ENCODE peak calls at places on chromosomes 11 and 22, in nine cellular contexts. One of them, this sample, is unnamed.

GRCh38 chr11:112128483-112129121 is 35.3 kb downstream of the IL18 start:
- DNase-seq in H7: no peak
- DNase-seq in T-helper 17 cell: no peak
- DNase-seq in RPMI8226: peak
- DNase-seq in iPS-NIHi11: no peak
- DNase-seq in A549: peak
- DNase-seq in lower lobe of right lung: no peak
- DNase-seq in ovary: no peak
- DNase-seq in T-helper 9 cell: no peak
- DNase-seq in this sample: no peak

GRCh38 chr11:44628730-44629361 is 63.4 kb downstream of the CD82 start:
- DNase-seq in H7: no peak
- DNase-seq in T-helper 17 cell: no peak
- DNase-seq in RPMI8226: no peak
- DNase-seq in iPS-NIHi11: peak
- DNase-seq in A549: no peak
- DNase-seq in lower lobe of right lung: no peak
- DNase-seq in ovary: no peak
- DNase-seq in T-helper 9 cell: no peak
- DNase-seq in this sample: no peak

GRCh38 chr11:11813288-11813962 is 28.3 kb upstream of the USP47 start:
- DNase-seq in H7: no peak
- DNase-seq in T-helper 17 cell: no peak
- DNase-seq in RPMI8226: no peak
- DNase-seq in iPS-NIHi11: no peak
- DNase-seq in A549: peak
- DNase-seq in lower lobe of right lung: no peak
- DNase-seq in ovary: no peak
- DNase-seq in T-helper 9 cell: no peak
- DNase-seq in this sample: no peak

GRCh38 chr22:17057959-17058814 is 26.6 kb upstream of the IL17RA start:
- DNase-seq in H7: peak
- DNase-seq in T-helper 17 cell: no peak
- DNase-seq in RPMI8226: peak
- DNase-seq in iPS-NIHi11: peak
- DNase-seq in A549: peak
- DNase-seq in lower lobe of right lung: peak
- DNase-seq in ovary: peak
- DNase-seq in T-helper 9 cell: peak
- DNase-seq in this sample: no peak

GRCh38 chr22:43862074-43862881 is at the start of gene SULT4A1:
- DNase-seq in H7: peak
- DNase-seq in T-helper 17 cell: no peak
- DNase-seq in RPMI8226: no peak
- DNase-seq in iPS-NIHi11: peak
- DNase-seq in A549: no peak
- DNase-seq in lower lobe of right lung: no peak
- DNase-seq in ovary: peak
- DNase-seq in T-helper 9 cell: no peak
- DNase-seq in this sample: peak

GRCh38 chr22:17734197-17734596 is 40.1 kb downstream of the BID start:
- DNase-seq in H7: no peak
- DNase-seq in T-helper 17 cell: no peak
- DNase-seq in RPMI8226: no peak
- DNase-seq in iPS-NIHi11: no peak
- DNase-seq in A549: no peak
- DNase-seq in lower lobe of right lung: no peak
- DNase-seq in ovary: no peak
- DNase-seq in T-helper 9 cell: no peak
- DNase-seq in this sample: no peak

GRCh38 chr11:63536669-63537292 is at the start of gene PLAAT4:
- DNase-seq in H7: peak
- DNase-seq in T-helper 17 cell: no peak
- DNase-seq in RPMI8226: peak
- DNase-seq in iPS-NIHi11: no peak
- DNase-seq in A549: no peak
- DNase-seq in lower lobe of right lung: no peak
- DNase-seq in ovary: peak
- DNase-seq in T-helper 9 cell: no peak
- DNase-seq in this sample: no peak

GRCh38 chr11:69377029-69377952 is 83.3 kb downstream of the MYEOV start:
- DNase-seq in H7: no peak
- DNase-seq in T-helper 17 cell: no peak
- DNase-seq in RPMI8226: no peak
- DNase-seq in iPS-NIHi11: no peak
- DNase-seq in A549: no peak
- DNase-seq in lower lobe of right lung: no peak
- DNase-seq in ovary: peak
- DNase-seq in T-helper 9 cell: no peak
- DNase-seq in this sample: peak

GRCh38 chr11:121323208-121323607 is 30.6 kb downstream of the SC5D start:
- DNase-seq in H7: peak
- DNase-seq in T-helper 17 cell: no peak
- DNase-seq in RPMI8226: no peak
- DNase-seq in iPS-NIHi11: peak
- DNase-seq in A549: no peak
- DNase-seq in lower lobe of right lung: no peak
- DNase-seq in ovary: no peak
- DNase-seq in T-helper 9 cell: no peak
- DNase-seq in this sample: no peak

GRCh38 chr22:24146791-24147353 is 34.4 kb upstream of the SUSD2 start:
- DNase-seq in H7: no peak
- DNase-seq in T-helper 17 cell: no peak
- DNase-seq in RPMI8226: peak
- DNase-seq in iPS-NIHi11: no peak
- DNase-seq in A549: no peak
- DNase-seq in lower lobe of right lung: no peak
- DNase-seq in ovary: peak
- DNase-seq in T-helper 9 cell: no peak
- DNase-seq in this sample: no peak

GRCh38 chr11:2558402-2558801 is 113.6 kb downstream of the KCNQ1 start:
- DNase-seq in H7: no peak
- DNase-seq in T-helper 17 cell: peak
- DNase-seq in RPMI8226: no peak
- DNase-seq in iPS-NIHi11: no peak
- DNase-seq in A549: no peak
- DNase-seq in lower lobe of right lung: peak
- DNase-seq in ovary: peak
- DNase-seq in T-helper 9 cell: no peak
- DNase-seq in this sample: peak

GRCh38 chr22:25582946-25583345 is 18.5 kb downstream of the GRK3 start:
- DNase-seq in H7: no peak
- DNase-seq in T-helper 17 cell: no peak
- DNase-seq in RPMI8226: no peak
- DNase-seq in iPS-NIHi11: no peak
- DNase-seq in A549: no peak
- DNase-seq in lower lobe of right lung: no peak
- DNase-seq in ovary: no peak
- DNase-seq in T-helper 9 cell: no peak
- DNase-seq in this sample: no peak

GRCh38 chr11:2742611-2743426 is 43.0 kb upstream of the KCNQ1OT1 start:
- DNase-seq in H7: no peak
- DNase-seq in T-helper 17 cell: peak
- DNase-seq in RPMI8226: no peak
- DNase-seq in iPS-NIHi11: no peak
- DNase-seq in A549: no peak
- DNase-seq in lower lobe of right lung: peak
- DNase-seq in ovary: peak
- DNase-seq in T-helper 9 cell: no peak
- DNase-seq in this sample: peak